ENCODE peak calls at places on chromosomes 2 and 18, in ten cellular contexts. Q is HCT116, L is tibial nerve, G is H54, H is stomach, A is GM12878, J is breast epithelium, U is NB4, I is body of pancreas, N is uterus. V is an unnamed sample.

GRCh38 chr2:73987109-73987947 is 2.6 kb downstream of the TET3 start:
- DNase-seq in L (no peak), Q (no peak), H (peak; percentile 64), G (no peak), I (peak; percentile 63), U (peak; percentile 67), N (no peak), J (peak; percentile 61), A (no peak), V (peak; percentile 77)

GRCh38 chr2:196233033-196233807 is 61.8 kb upstream of the STK17B start:
- DNase-seq in I (peak; percentile 39), A (no peak), H (peak; percentile 50), N (no peak), G (peak; percentile 45), Q (peak; percentile 88), U (peak; percentile 58), J (no peak), L (peak; percentile 29), V (no peak)

GRCh38 chr2:134782792-134783191 is 55.6 kb upstream of the ACMSD start:
- DNase-seq in N (no peak), U (peak; percentile 67), H (no peak), G (no peak), Q (peak; percentile 34), L (no peak), A (no peak), J (no peak), I (no peak), V (peak; percentile 16)

GRCh38 chr2:158202151-158202778 is 100.6 kb downstream of the UPP2 start:
- DNase-seq in G (no peak), J (no peak), A (no peak), N (no peak), L (no peak), Q (no peak), U (no peak), I (no peak), H (no peak), V (no peak)

GRCh38 chr2:68569604-68570003 is 73.8 kb upstream of the PROKR1 start:
- DNase-seq in Q (no peak), I (no peak), G (no peak), H (no peak), U (no peak), L (no peak), J (no peak), A (no peak), N (no peak), V (no peak)

GRCh38 chr2:217218269-217219140 is 358.6 kb upstream of the TNP1 start:
- DNase-seq in I (no peak), Q (no peak), A (no peak), L (no peak), H (no peak), G (no peak), J (no peak), U (peak; percentile 96), N (no peak), V (peak; percentile 61)

GRCh38 chr2:233513953-233514655 is 52.5 kb downstream of the USP40 start:
- DNase-seq in U (no peak), I (peak; percentile 14), N (no peak), Q (no peak), J (no peak), L (no peak), A (no peak), H (peak; percentile 62), G (no peak), V (no peak)

GRCh38 chr18:13220326-13220991 is 1.9 kb downstream of the LDLRAD4 start:
- DNase-seq in I (no peak), U (no peak), A (no peak), J (no peak), L (no peak), G (no peak), H (peak; percentile 45), N (no peak), Q (no peak), V (no peak)

GRCh38 chr2:174597347-174598047 is at the start of gene WIPF1:
- DNase-seq in L (no peak), G (peak; percentile 14), I (no peak), J (no peak), U (peak; percentile 91), Q (no peak), H (no peak), A (peak; percentile 93), N (no peak), V (peak; percentile 13)

GRCh38 chr2:6224267-6224666 is 532.1 kb downstream of the SOX11 start:
- DNase-seq in U (no peak), J (no peak), H (no peak), N (no peak), I (no peak), A (peak; percentile 26), Q (no peak), L (no peak), G (no peak), V (no peak)

GRCh38 chr2:128342550-128342949 is 23.9 kb upstream of the HS6ST1 start:
- DNase-seq in N (no peak), Q (no peak), L (no peak), G (no peak), A (no peak), I (no peak), U (no peak), H (no peak), J (no peak), V (no peak)

GRCh38 chr2:99775585-99775984 is 285.8 kb upstream of the REV1 start:
- DNase-seq in J (no peak), L (no peak), G (peak; percentile 26), N (no peak), I (no peak), A (no peak), U (no peak), Q (no peak), H (no peak), V (no peak)

GRCh38 chr2:54560146-54560881 is 104.2 kb downstream of the SPTBN1 start:
- DNase-seq in U (peak; percentile 86), J (no peak), H (no peak), G (peak; percentile 62), Q (no peak), L (peak; percentile 50), N (peak; percentile 78), A (no peak), I (no peak), V (peak; percentile 9)
- TF ChIP-seq POLR2A in U (peak; percentile 43), J (no peak), H (peak; percentile 8), G (no peak), Q (no peak), L (no peak), N (no peak), A (peak; percentile 80), I (no peak), V (no peak)

DNA sequence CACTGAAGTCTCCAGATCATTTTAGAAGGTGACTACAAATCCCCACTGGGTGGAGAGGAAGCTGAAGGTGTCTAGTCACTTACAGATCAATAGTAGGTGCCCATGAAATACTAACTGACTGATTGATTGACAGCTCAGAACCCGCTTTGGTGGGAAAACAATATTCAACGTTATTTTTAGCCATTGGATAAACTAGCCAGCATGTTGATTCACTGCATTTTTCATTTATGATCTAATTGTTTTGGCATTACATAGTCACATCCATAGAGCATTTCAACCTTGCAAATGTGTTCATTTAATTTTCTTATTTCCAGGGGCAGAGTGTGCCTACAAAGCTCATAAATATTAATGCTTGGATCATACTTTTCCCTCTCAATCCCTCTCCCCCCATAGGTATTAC is 162.3 kb downstream of the MREG start:
- DNase-seq in J (no peak), N (no peak), U (no peak), Q (no peak), A (no peak), L (no peak), G (no peak), H (no peak), I (no peak), V (no peak)
- TF ChIP-seq POLR2A in J (no peak), N (no peak), U (no peak), Q (no peak), A (no peak), L (no peak), G (no peak), H (no peak), I (no peak), V (no peak)

GRCh38 chr2:165952085-165952484 is 1.5 kb downstream of the TTC21B start:
- DNase-seq in Q (no peak), L (no peak), I (no peak), A (no peak), H (no peak), U (no peak), J (no peak), N (no peak), G (no peak), V (no peak)

GRCh38 chr2:165953306-165953654 is 296 bp downstream of the TTC21B start:
- DNase-seq in U (no peak), I (no peak), J (peak; percentile 61), A (no peak), L (no peak), G (no peak), H (no peak), Q (peak; percentile 3), N (no peak), V (no peak)

GRCh38 chr2:165957030-165957675 is 3.6 kb upstream of the TTC21B start:
- DNase-seq in H (no peak), L (no peak), A (no peak), G (no peak), Q (no peak), U (no peak), J (no peak), N (no peak), I (no peak), V (no peak)

GRCh38 chr2:165952600-165953210 is 871 bp downstream of the TTC21B start:
- DNase-seq in I (no peak), U (peak; percentile 14), A (no peak), Q (no peak), J (no peak), H (no peak), L (no peak), G (no peak), N (no peak), V (peak; percentile 63)

DNA sequence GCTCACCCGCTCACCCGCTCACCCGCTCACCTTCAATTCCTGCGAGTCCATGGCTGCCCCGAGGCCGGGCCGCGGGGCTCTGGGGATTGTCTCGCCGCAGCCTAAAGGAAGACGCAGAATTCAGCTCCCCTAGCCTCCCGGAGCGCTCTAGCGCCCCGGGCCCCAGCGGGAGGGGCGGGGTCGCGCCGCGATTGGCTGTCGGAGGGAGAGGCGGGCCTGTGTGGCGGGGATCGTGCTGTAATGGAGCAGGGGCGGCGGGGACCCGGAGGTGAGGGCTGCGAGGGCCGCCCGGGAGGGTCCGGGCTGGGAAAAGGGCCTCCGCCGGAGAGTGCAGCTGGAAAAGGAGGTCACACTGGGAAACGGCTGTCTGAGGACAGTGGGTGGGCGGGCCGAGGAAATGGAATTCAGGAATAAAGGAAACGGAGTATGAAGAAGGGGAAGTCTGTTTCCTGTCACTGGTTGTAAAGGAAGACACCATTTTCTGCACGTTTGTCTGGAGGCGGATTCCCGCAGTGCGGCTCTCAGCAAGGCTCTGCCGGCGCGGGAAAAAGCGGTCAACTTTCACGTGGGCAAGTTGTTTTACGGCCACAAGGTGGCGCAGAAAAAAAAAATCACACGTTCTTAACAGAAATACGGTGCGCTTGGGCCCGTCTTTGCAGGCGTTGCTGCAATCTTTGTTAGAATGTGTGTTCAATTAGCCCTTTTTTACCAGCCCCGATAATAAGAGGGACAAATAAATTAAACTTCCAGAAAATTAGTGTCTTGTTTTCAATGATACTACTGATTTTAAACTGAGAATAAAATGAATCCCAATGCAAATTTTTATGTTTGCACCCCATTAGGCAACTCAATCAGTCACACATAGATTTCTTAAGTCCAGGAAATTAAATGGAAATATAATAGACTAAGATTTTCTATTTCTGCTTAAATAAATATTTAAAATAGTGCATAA is at the start of gene TTC21B:
- DNase-seq in J (peak; percentile 91), N (peak; percentile 93), L (peak; percentile 92), U (peak; percentile 97), H (peak; percentile 95), G (peak; percentile 75), A (peak; percentile 64), Q (peak; percentile 92), I (peak; percentile 96), V (peak; percentile 93)
- TF ChIP-seq POLR2A in J (peak; percentile 40), N (peak; percentile 75), L (peak; percentile 80), U (peak; percentile 79), H (no peak), G (peak; percentile 62), A (peak; percentile 84), Q (peak; percentile 42), I (peak; percentile 69), V (peak; percentile 71)

GRCh38 chr18:2655153-2655953 is at the start of gene SMCHD1:
- DNase-seq in G (peak; percentile 65), L (peak; percentile 74), H (peak; percentile 92), N (peak; percentile 85), J (peak; percentile 73), U (peak; percentile 87), A (no peak), I (peak; percentile 90), Q (peak; percentile 37), V (peak; percentile 93)
- TF ChIP-seq POLR2A in G (peak; percentile 84), L (peak; percentile 93), H (no peak), N (peak; percentile 92), J (no peak), U (peak; percentile 73), A (peak; percentile 93), I (peak; percentile 94), Q (peak; percentile 91), V (peak; percentile 91)